ENCODE peak calls at places on chromosomes 2 and 18, in seven cellular contexts. B is SK-N-SH, K is HepG2, H is K562, I is A549, D is H1, Q is GM12878. A is an unnamed sample.

GRCh38 chr2:135299656-135300244 is 231.3 kb downstream of the ZRANB3 start:
- DNase-seq in B (no peak), K (no peak), H (no peak), I (no peak), D (no peak), Q (peak), A (peak)

GRCh38 chr2:75587954-75588587 is 27.3 kb upstream of the EVA1A start:
- DNase-seq in B (no peak), K (no peak), H (no peak), I (no peak), D (no peak), Q (no peak), A (peak)

GRCh38 chr2:71688530-71688929 is 235.2 kb downstream of the DYSF start:
- DNase-seq in B (no peak), K (no peak), H (no peak), I (no peak), D (no peak), Q (no peak), A (no peak)

GRCh38 chr2:233124449-233125080 is 64.4 kb downstream of the INPP5D start:
- DNase-seq in B (no peak), K (no peak), H (no peak), I (no peak), D (no peak), Q (peak), A (no peak)

GRCh38 chr18:57640236-57640635 is 18.6 kb upstream of the NARS1 start:
- DNase-seq in B (no peak), K (no peak), H (no peak), I (no peak), D (no peak), Q (no peak), A (peak)

GRCh38 chr2:28613181-28613580 is 117.3 kb downstream of the PLB1 start:
- DNase-seq in B (no peak), K (no peak), H (no peak), I (no peak), D (no peak), Q (no peak), A (no peak)

GRCh38 chr2:20232837-20233207 is 7.9 kb upstream of the SDC1 start:
- DNase-seq in B (no peak), K (no peak), H (no peak), I (no peak), D (peak), Q (no peak), A (no peak)

GRCh38 chr18:78730564-78731422 is 248.8 kb upstream of the SALL3 start:
- DNase-seq in B (no peak), K (no peak), H (no peak), I (no peak), D (no peak), Q (no peak), A (no peak)

GRCh38 chr2:98548920-98549818 is 59.1 kb downstream of the COA5 start:
- DNase-seq in B (no peak), K (no peak), H (no peak), I (no peak), D (no peak), Q (no peak), A (no peak)

GRCh38 chr2:136990316-136990715 is 225.0 kb downstream of the THSD7B start:
- DNase-seq in B (no peak), K (no peak), H (no peak), I (no peak), D (no peak), Q (no peak), A (no peak)

GRCh38 chr2:238638982-238639341 is 208.9 kb upstream of the TWIST2 start:
- DNase-seq in B (no peak), K (no peak), H (no peak), I (no peak), D (no peak), Q (no peak), A (no peak)

GRCh38 chr18:28494151-28494550 is 317.2 kb upstream of the CDH2 start:
- DNase-seq in B (no peak), K (no peak), H (no peak), I (no peak), D (no peak), Q (no peak), A (peak)

GRCh38 chr2:25822190-25823117 is 55.8 kb downstream of the ASXL2 start:
- DNase-seq in B (peak), K (no peak), H (no peak), I (no peak), D (no peak), Q (no peak), A (no peak)

GRCh38 chr2:107133412-107133811 is 247.4 kb upstream of the ST6GAL2 start:
- DNase-seq in B (no peak), K (no peak), H (no peak), I (no peak), D (no peak), Q (no peak), A (no peak)

GRCh38 chr2:1091895-1092585 is 141.4 kb downstream of the SNTG2 start:
- DNase-seq in B (no peak), K (no peak), H (no peak), I (no peak), D (no peak), Q (no peak), A (peak)

GRCh38 chr2:43464546-43464945 is 131.3 kb downstream of the THADA start:
- DNase-seq in B (no peak), K (no peak), H (no peak), I (no peak), D (no peak), Q (no peak), A (peak)

GRCh38 chr2:182554950-182555349 is 128.1 kb upstream of the PDE1A start:
- DNase-seq in B (peak), K (no peak), H (no peak), I (no peak), D (no peak), Q (no peak), A (no peak)

GRCh38 chr2:237411683-237412349 is 2.1 kb downstream of the COL6A3 start:
- DNase-seq in B (no peak), K (no peak), H (no peak), I (no peak), D (no peak), Q (no peak), A (peak)

GRCh38 chr2:219493086-219493485 is 5.6 kb upstream of the GMPPA start:
- DNase-seq in B (no peak), K (no peak), H (no peak), I (no peak), D (no peak), Q (no peak), A (no peak)

GRCh38 chr2:206011018-206011614 is 74.9 kb downstream of the INO80D start:
- DNase-seq in B (no peak), K (no peak), H (no peak), I (no peak), D (no peak), Q (no peak), A (no peak)

GRCh38 chr2:206011795-206012194 is 74.2 kb downstream of the INO80D start:
- DNase-seq in B (no peak), K (no peak), H (no peak), I (no peak), D (no peak), Q (no peak), A (no peak)
- TF ChIP-seq RFX5 in B (no peak), K (no peak), H (no peak), I (no peak), D (no peak), Q (no peak), A (no peak)

GRCh38 chr18:8559612-8560011 is 49.6 kb upstream of the RAB12 start:
- DNase-seq in B (no peak), K (no peak), H (no peak), I (no peak), D (no peak), Q (no peak), A (peak)

GRCh38 chr18:8556424-8556823 is 52.8 kb upstream of the RAB12 start:
- DNase-seq in B (no peak), K (no peak), H (no peak), I (no peak), D (no peak), Q (no peak), A (no peak)

GRCh38 chr18:8562065-8562464 is 47.2 kb upstream of the RAB12 start:
- DNase-seq in B (no peak), K (no peak), H (no peak), I (no peak), D (no peak), Q (no peak), A (no peak)

GRCh38 chr18:8562914-8563313 is 46.3 kb upstream of the RAB12 start:
- DNase-seq in B (peak), K (no peak), H (no peak), I (no peak), D (no peak), Q (no peak), A (no peak)

GRCh38 chr18:8561123-8561905 is 47.9 kb upstream of the RAB12 start:
- DNase-seq in B (no peak), K (no peak), H (no peak), I (no peak), D (no peak), Q (no peak), A (no peak)
- TF ChIP-seq RFX5 in B (no peak), K (no peak), H (no peak), I (no peak), D (no peak), Q (no peak), A (no peak)

GRCh38 chr18:41331661-41332060 is 623.4 kb upstream of the PIK3C3 start:
- DNase-seq in B (no peak), K (no peak), H (no peak), I (no peak), D (no peak), Q (no peak), A (no peak)
- TF ChIP-seq RFX5 in B (no peak), K (no peak), H (no peak), I (no peak), D (no peak), Q (no peak), A (no peak)

GRCh38 chr18:61544178-61544577 is 210.9 kb downstream of the CDH20 start:
- DNase-seq in B (no peak), K (no peak), H (no peak), I (no peak), D (no peak), Q (no peak), A (no peak)
- TF ChIP-seq RFX5 in B (no peak), K (no peak), H (no peak), I (no peak), D (no peak), Q (no peak), A (no peak)

DNA sequence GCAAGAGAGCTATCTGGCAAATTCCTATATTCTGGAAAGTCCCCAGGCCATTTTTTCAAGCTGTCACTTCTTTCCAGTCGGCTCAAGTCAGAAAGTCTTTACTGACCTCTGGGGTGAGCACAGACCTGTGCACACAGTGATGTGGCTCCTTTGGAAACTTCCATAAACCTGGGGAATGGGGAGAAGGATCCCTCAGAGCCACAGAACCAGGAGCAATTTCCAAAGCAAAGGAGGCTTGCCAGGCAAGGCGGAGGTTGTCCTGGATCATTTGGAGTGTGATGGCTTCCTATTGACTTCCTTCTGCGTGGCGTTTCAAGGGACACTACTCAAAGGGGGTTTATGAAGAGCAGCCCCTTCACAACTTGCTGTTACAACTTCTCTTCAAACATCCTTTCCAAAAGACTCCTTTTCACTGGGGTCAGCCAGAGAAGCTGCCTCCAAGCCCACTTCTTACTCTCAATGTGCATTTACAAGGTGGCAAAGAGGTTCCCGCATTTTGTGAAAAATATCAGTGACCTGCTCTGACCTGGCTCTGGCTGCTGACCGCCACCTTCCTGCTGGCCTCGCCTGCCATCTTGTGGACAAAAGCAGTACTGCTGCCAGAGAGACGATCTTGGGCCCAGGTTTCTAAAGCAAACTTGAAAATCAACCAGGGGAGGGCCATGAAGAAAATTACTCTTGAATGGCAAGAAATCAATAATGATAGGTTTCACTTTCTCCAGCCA is 18.2 kb upstream of the TMEM247 start:
- DNase-seq in B (peak), K (peak), H (peak), I (peak), D (peak), Q (peak), A (peak)
- TF ChIP-seq RFX5 in B (no peak), K (no peak), H (no peak), I (no peak), D (no peak), Q (no peak), A (no peak)

DNA sequence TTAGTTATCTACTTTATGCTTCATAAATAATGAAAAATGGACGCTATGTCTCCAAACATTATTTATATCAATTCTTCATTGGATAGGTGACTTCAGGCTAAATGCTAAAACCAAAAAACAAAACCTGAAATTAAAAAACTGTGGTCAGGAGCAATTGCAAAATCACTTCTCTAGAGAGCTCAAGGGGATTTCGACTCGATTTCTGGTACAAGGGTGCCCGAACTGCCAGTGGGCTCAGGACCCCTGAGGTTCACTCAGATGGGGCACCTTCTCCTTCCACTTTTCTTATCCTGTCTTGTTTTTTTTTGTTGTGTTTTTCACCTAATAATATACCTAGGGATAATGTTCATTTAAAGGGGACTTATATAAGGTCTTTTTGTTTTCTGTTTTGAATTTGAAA is 65.8 kb upstream of the CELF4 start:
- DNase-seq in B (no peak), K (no peak), H (no peak), I (no peak), D (no peak), Q (no peak), A (no peak)
- TF ChIP-seq RFX5 in B (no peak), K (no peak), H (no peak), I (no peak), D (no peak), Q (no peak), A (no peak)

GRCh38 chr18:54641734-54642133 is 50.7 kb downstream of the DYNAP start:
- DNase-seq in B (no peak), K (no peak), H (no peak), I (no peak), D (no peak), Q (no peak), A (no peak)

DNA sequence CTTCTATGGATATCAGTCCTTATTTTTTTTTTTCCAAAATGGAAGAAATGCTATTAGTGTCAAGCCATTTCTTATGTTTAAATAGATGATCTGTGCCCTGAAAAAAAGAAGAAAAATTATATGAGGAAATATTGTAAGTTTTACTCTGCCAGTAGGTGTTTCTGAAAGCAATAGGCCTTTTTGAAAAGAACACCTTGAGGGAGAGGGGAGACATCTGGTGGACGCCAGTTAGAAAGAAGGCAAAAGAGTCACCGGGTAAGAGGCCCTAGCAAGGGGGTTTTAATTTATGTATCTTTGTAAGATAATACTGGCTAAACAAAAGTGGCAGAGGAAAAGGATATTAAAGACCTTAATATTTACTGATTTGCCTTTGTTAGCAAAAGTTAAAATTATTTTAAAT is 56.1 kb downstream of the DYNAP start:
- DNase-seq in B (peak), K (peak), H (no peak), I (no peak), D (no peak), Q (no peak), A (peak)
- TF ChIP-seq RFX5 in B (no peak), K (no peak), H (no peak), I (no peak), D (no peak), Q (no peak), A (no peak)

GRCh38 chr18:48577478-48578190 is 38.8 kb downstream of the CTIF start:
- DNase-seq in B (no peak), K (no peak), H (no peak), I (no peak), D (no peak), Q (no peak), A (no peak)
- TF ChIP-seq RFX5 in B (no peak), K (no peak), H (no peak), I (no peak), D (no peak), Q (no peak), A (no peak)

GRCh38 chr2:160206436-160206835 is 6.4 kb upstream of the ITGB6 start:
- DNase-seq in B (no peak), K (no peak), H (no peak), I (no peak), D (no peak), Q (no peak), A (no peak)

GRCh38 chr2:160207271-160207670 is 7.2 kb upstream of the ITGB6 start:
- DNase-seq in B (no peak), K (no peak), H (no peak), I (no peak), D (no peak), Q (no peak), A (no peak)

GRCh38 chr2:160208662-160209229 is 8.7 kb upstream of the ITGB6 start:
- DNase-seq in B (no peak), K (no peak), H (no peak), I (no peak), D (no peak), Q (no peak), A (no peak)

GRCh38 chr2:160209457-160209856 is 9.4 kb upstream of the ITGB6 start:
- DNase-seq in B (no peak), K (no peak), H (no peak), I (no peak), D (no peak), Q (peak), A (peak)

DNA sequence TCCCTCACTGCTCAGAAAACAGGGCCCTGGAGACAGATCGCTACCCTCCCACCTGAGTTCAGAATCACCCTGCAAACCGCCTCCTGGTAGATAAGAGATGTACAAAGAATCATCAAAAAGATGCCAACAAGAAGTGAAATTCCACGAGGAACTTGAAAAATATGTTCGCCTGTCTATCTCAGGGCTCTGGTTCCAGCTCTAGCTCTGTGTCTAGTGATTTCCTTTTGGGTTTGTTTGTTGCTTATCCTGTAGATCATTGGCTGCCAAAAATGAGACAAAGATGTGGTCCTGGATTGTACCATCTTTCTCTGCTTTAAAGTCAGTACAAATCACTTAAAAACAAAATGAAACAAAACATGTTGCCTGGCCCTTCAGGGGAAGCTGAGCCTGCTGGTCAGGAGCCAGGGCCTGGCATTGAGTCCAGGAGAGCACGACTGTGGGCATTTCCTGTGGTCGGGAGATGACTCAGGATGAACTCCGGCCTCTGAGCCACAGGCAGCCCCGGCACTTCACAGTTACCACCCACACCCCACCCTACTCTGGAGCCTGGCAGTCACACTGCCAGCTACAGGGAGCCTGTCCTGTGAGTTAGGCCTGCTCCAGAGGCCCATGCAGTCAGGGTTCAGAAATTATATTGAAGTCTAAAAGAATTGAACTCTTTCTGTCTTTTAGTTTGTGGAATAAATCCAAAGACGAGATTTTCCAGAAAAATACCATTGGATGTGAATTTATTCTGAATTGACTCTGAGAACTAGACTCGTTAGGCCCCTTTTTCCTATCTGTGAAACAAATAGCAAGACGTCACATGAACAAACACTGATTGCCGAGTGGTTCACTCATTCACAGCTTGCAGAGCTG is 8.0 kb upstream of the ITGB6 start:
- DNase-seq in B (peak), K (peak), H (no peak), I (peak), D (no peak), Q (peak), A (peak)
- TF ChIP-seq RFX5 in B (no peak), K (no peak), H (no peak), I (no peak), D (no peak), Q (no peak), A (no peak)

DNA sequence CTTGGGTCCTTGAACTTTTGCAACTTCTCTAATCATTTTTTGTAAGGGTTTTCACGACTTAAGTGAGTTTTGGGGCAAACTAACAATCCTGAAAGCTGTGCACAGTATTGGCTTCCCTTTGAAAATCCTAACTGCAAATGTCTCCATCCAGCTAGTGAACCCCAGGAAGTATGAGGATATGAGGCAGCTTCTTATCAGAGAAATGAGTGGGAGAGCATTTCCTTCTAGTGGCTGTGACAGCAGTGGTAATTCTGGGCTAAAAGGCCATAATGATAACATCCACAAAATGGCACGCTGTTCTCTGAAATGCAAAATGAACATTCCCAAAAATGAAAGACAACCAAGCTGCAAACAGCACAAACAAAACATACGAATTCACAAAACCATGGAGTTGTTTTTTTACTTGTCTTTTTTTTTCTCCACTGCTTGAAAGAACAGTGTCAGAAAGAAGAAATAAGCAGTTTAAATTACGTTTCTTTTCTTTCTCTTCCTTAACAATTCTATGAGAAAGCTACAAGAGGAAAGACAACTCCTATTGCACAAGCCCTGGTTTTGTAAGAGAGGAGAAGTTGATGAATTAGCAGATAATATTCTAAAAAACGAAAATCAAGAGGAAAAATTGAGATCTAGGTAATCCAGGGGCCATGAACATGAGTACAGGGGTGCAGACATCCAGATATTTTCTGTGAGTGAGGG is 1291.7 kb upstream of the ZEB2 start:
- DNase-seq in B (no peak), K (no peak), H (no peak), I (no peak), D (no peak), Q (no peak), A (peak)
- TF ChIP-seq RFX5 in B (no peak), K (no peak), H (no peak), I (no peak), D (no peak), Q (no peak), A (no peak)